ENCODE peak calls at places on chromosomes 3 and 15, in five cellular contexts. U is NCI-H2081, I is IMR-90, H is posterior cingulate gyrus, B is left cardiac atrium. O is an unnamed sample.
A peak's percentile ranks its signal among the peaks of the same experiment; 100 is the strongest.

GRCh38 chr3:30848093-30848779 is 46.2 kb downstream of the GADL1 start:
- DNase-seq in H (no peak), B (no peak), U (no peak), I (no peak), O (no peak)

GRCh38 chr3:127254730-127255129 is 33.1 kb downstream of the PRR20G start:
- DNase-seq in U (no peak), H (no peak), B (no peak), I (no peak), O (peak; percentile 57)

GRCh38 chr3:176855901-176856486 is 341.3 kb downstream of the TBL1XR1 start:
- DNase-seq in H (no peak), I (no peak), U (no peak), B (no peak), O (no peak)

GRCh38 chr15:74836846-74837245 is 6.1 kb downstream of the ULK3 start:
- DNase-seq in B (no peak), U (no peak), H (no peak), I (no peak), O (no peak)

GRCh38 chr3:145094355-145094941 is 1066.5 kb downstream of the PLOD2 start:
- DNase-seq in H (no peak), I (peak; percentile 54), B (no peak), U (no peak), O (peak; percentile 18)

GRCh38 chr3:136898549-136898948 is 36.5 kb downstream of the NCK1 start:
- DNase-seq in I (no peak), B (no peak), U (no peak), H (no peak), O (no peak)

GRCh38 chr15:31271224-31271635 is 55.4 kb upstream of the KLF13 start:
- DNase-seq in B (no peak), U (no peak), H (no peak), I (no peak), O (no peak)

GRCh38 chr15:57133127-57133968 is 214.9 kb downstream of the TCF12 start:
- DNase-seq in H (peak; percentile 37), I (peak; percentile 34), U (peak; percentile 94), B (no peak), O (no peak)

GRCh38 chr3:38497026-38497425 is 886 bp downstream of the EXOG start:
- DNase-seq in H (no peak), B (no peak), I (peak; percentile 40), U (no peak), O (no peak)

GRCh38 chr15:26873846-26874245 is 7.0 kb downstream of the GABRA5 start:
- DNase-seq in B (peak; percentile 54), I (peak; percentile 29), U (no peak), H (peak; percentile 62), O (no peak)

GRCh38 chr3:12557472-12558105 is 702 bp downstream of the MKRN2 start:
- DNase-seq in I (peak; percentile 59), B (no peak), U (no peak), H (no peak), O (no peak)

GRCh38 chr3:71753716-71754609 is at the start of gene GPR27:
- DNase-seq in B (peak; percentile 31), U (no peak), I (peak; percentile 12), H (no peak), O (peak; percentile 33)

GRCh38 chr3:40185029-40185695 is 124.3 kb upstream of the EIF1B start:
- DNase-seq in I (no peak), U (no peak), H (no peak), B (no peak), O (no peak)

GRCh38 chr15:57505949-57506391 is 85.7 kb upstream of the MYZAP start:
- DNase-seq in B (peak; percentile 85), H (no peak), U (no peak), I (no peak), O (peak; percentile 95)

GRCh38 chr15:47410243-47410642 is 307.1 kb upstream of the SEMA6D start:
- DNase-seq in I (no peak), H (no peak), B (no peak), U (no peak), O (no peak)

GRCh38 chr3:38698760-38699159 is 49.3 kb upstream of the SCN5A start:
- DNase-seq in U (no peak), H (no peak), I (no peak), B (no peak), O (no peak)

GRCh38 chr3:99909714-99910508 is 92.2 kb downstream of the CMSS1 start:
- DNase-seq in U (no peak), H (no peak), I (peak; percentile 74), B (no peak), O (no peak)

GRCh38 chr3:31488475-31489017 is 44.2 kb upstream of the STT3B start:
- DNase-seq in I (no peak), U (no peak), B (no peak), H (no peak), O (no peak)

GRCh38 chr3:7209098-7209497 is 348.2 kb downstream of the GRM7 start:
- DNase-seq in I (no peak), H (no peak), B (no peak), U (no peak), O (no peak)

GRCh38 chr3:32954506-32954905 is 3.1 kb downstream of the CCR4 start:
- DNase-seq in U (no peak), I (no peak), B (no peak), H (no peak), O (no peak)

GRCh38 chr3:54213910-54214309 is 91.6 kb downstream of the CACNA2D3 start:
- DNase-seq in B (peak; percentile 39), H (no peak), U (no peak), I (no peak), O (no peak)

GRCh38 chr3:148106062-148106461 is 591.6 kb upstream of the AGTR1 start:
- DNase-seq in U (no peak), H (no peak), I (no peak), B (no peak), O (no peak)

GRCh38 chr3:136632625-136633081 is 119.5 kb downstream of the STAG1 start:
- DNase-seq in U (peak; percentile 13), B (no peak), I (peak; percentile 22), H (no peak), O (peak; percentile 67)

GRCh38 chr15:63944681-63944955 is 101.7 kb downstream of the DAPK2 start:
- DNase-seq in B (no peak), H (no peak), I (no peak), U (no peak), O (no peak)

GRCh38 chr3:72008226-72008996 is 223.5 kb upstream of the PROK2 start:
- DNase-seq in U (no peak), B (no peak), H (no peak), I (peak; percentile 41), O (no peak)

GRCh38 chr3:193499152-193499551 is 55.5 kb downstream of the ATP13A4 start:
- DNase-seq in U (no peak), H (no peak), B (no peak), I (no peak), O (no peak)

GRCh38 chr3:196726788-196727675 is 12.6 kb upstream of the PAK2 start:
- DNase-seq in U (no peak), H (no peak), I (peak; percentile 46), B (no peak), O (no peak)

GRCh38 chr3:46942481-46943236 is 33.9 kb downstream of the CCDC12 start:
- DNase-seq in I (no peak), H (no peak), B (peak; percentile 16), U (no peak), O (no peak)

GRCh38 chr3:58624550-58624949 is 42.0 kb downstream of the FAM3D start:
- DNase-seq in H (no peak), U (no peak), B (no peak), I (no peak), O (no peak)

GRCh38 chr15:78087944-78088772 is 4.2 kb upstream of the SH2D7 start:
- DNase-seq in B (no peak), U (no peak), H (no peak), I (peak; percentile 46), O (no peak)

GRCh38 chr15:35443376-35443775 is 102.6 kb downstream of the DPH6 start:
- DNase-seq in I (no peak), U (no peak), B (no peak), H (no peak), O (no peak)

GRCh38 chr3:72350761-72351505 is 497.3 kb downstream of the SHQ1 start:
- DNase-seq in U (no peak), I (no peak), B (no peak), H (no peak), O (no peak)

GRCh38 chr3:120040813-120041377 is 53.4 kb downstream of the GSK3B start:
- DNase-seq in I (no peak), H (no peak), B (no peak), U (no peak), O (no peak)

GRCh38 chr3:189841474-189842205 is 210.5 kb downstream of the TP63 start:
- DNase-seq in B (no peak), U (no peak), H (no peak), I (peak; percentile 64), O (peak; percentile 68)

GRCh38 chr3:30631237-30631961 is 25.0 kb downstream of the TGFBR2 start:
- DNase-seq in I (no peak), B (no peak), H (no peak), U (no peak), O (no peak)

GRCh38 chr15:73753250-73754130 is at the start of gene INSYN1:
- DNase-seq in I (no peak), B (peak; percentile 67), U (peak; percentile 23), H (no peak), O (no peak)

GRCh38 chr15:25053000-25053815 is 98.4 kb downstream of the SNRPN start:
- DNase-seq in U (no peak), H (no peak), I (no peak), B (no peak), O (no peak)

GRCh38 chr15:73605759-73606423 is 27.3 kb downstream of the NPTN start:
- DNase-seq in I (no peak), U (peak; percentile 23), H (no peak), B (no peak), O (no peak)

O was measured in Calu3.